ENCODE peak calls at places on chromosomes 5 and 9, in four cellular contexts. Q is epithelial cell of esophagus, V is WTC11, G is GM13976. W is an unnamed sample.

GRCh38 chr9:76004526-76004925 is 114.1 kb downstream of the PCSK5 start:
- DNase-seq in Q (no peak), V (no peak), G (peak), W (peak)

GRCh38 chr9:3243676-3244075 is 282.1 kb downstream of the RFX3 start:
- DNase-seq in Q (no peak), V (no peak), G (no peak), W (no peak)

GRCh38 chr9:33125441-33125840 is 41.7 kb downstream of the B4GALT1 start:
- DNase-seq in Q (no peak), V (no peak), G (no peak), W (no peak)

GRCh38 chr5:150161242-150162141 is 5.1 kb upstream of the CDX1 start:
- DNase-seq in Q (peak), V (peak), G (peak), W (peak)

GRCh38 chr5:172370237-172370640 is 84.1 kb downstream of the SH3PXD2B start:
- DNase-seq in Q (no peak), V (no peak), G (no peak), W (no peak)

GRCh38 chr5:111246459-111246858 is 22.3 kb downstream of the CAMK4 start:
- DNase-seq in Q (no peak), V (no peak), G (no peak), W (no peak)

GRCh38 chr9:137447722-137448568 is 6.8 kb upstream of the ENTPD8 start:
- DNase-seq in Q (no peak), V (no peak), G (no peak), W (no peak)

GRCh38 chr5:161546463-161547301 is at the start of gene GABRB2:
- DNase-seq in Q (peak), V (peak), G (peak), W (peak)

GRCh38 chr9:2017459-2018161 is 2.5 kb downstream of the SMARCA2 start:
- DNase-seq in Q (peak), V (peak), G (peak), W (peak)

GRCh38 chr5:59587489-59588337 is 305.8 kb downstream of the PDE4D start:
- DNase-seq in Q (peak), V (peak), G (no peak), W (no peak)

GRCh38 chr5:54895816-54896341 is 89.5 kb downstream of the ESM1 start:
- DNase-seq in Q (peak), V (peak), G (no peak), W (no peak)

GRCh38 chr5:35229076-35230042 is 928 bp downstream of the PRLR start:
- DNase-seq in Q (peak), V (peak), G (peak), W (peak)

GRCh38 chr5:103582364-103582763 is 19.8 kb upstream of the NUDT12 start:
- DNase-seq in Q (peak), V (peak), G (peak), W (no peak)

GRCh38 chr5:67182406-67182805 is 14.2 kb downstream of the CD180 start:
- DNase-seq in Q (peak), V (peak), G (no peak), W (no peak)

GRCh38 chr5:39518516-39518915 is 93.7 kb upstream of the DAB2 start:
- DNase-seq in Q (no peak), V (no peak), G (no peak), W (no peak)

GRCh38 chr5:114789773-114790402 is 379.8 kb downstream of the TRIM36 start:
- DNase-seq in Q (peak), V (no peak), G (peak), W (peak)
- TF ChIP-seq CTCF in Q (peak), V (peak), G (peak), W (peak)

GRCh38 chr5:167821669-167822068 is 469.8 kb upstream of the WWC1 start:
- DNase-seq in Q (no peak), V (no peak), G (no peak), W (no peak)
- TF ChIP-seq CTCF in Q (no peak), V (no peak), G (no peak), W (no peak)

GRCh38 chr9:489198-490197 is 274.8 kb downstream of the DOCK8 start:
- DNase-seq in Q (no peak), V (no peak), G (no peak), W (no peak)
- TF ChIP-seq CTCF in Q (no peak), V (no peak), G (no peak), W (no peak)

GRCh38 chr9:16526380-16526779 is 344.1 kb downstream of the BNC2 start:
- DNase-seq in Q (peak), V (no peak), G (no peak), W (no peak)

GRCh38 chr9:16535555-16535954 is 334.9 kb downstream of the BNC2 start:
- DNase-seq in Q (peak), V (no peak), G (no peak), W (no peak)

GRCh38 chr9:16532681-16533450 is 337.6 kb downstream of the BNC2 start:
- DNase-seq in Q (peak), V (no peak), G (no peak), W (no peak)

GRCh38 chr9:16532272-16532671 is 338.2 kb downstream of the BNC2 start:
- DNase-seq in Q (no peak), V (no peak), G (no peak), W (no peak)

DNA sequence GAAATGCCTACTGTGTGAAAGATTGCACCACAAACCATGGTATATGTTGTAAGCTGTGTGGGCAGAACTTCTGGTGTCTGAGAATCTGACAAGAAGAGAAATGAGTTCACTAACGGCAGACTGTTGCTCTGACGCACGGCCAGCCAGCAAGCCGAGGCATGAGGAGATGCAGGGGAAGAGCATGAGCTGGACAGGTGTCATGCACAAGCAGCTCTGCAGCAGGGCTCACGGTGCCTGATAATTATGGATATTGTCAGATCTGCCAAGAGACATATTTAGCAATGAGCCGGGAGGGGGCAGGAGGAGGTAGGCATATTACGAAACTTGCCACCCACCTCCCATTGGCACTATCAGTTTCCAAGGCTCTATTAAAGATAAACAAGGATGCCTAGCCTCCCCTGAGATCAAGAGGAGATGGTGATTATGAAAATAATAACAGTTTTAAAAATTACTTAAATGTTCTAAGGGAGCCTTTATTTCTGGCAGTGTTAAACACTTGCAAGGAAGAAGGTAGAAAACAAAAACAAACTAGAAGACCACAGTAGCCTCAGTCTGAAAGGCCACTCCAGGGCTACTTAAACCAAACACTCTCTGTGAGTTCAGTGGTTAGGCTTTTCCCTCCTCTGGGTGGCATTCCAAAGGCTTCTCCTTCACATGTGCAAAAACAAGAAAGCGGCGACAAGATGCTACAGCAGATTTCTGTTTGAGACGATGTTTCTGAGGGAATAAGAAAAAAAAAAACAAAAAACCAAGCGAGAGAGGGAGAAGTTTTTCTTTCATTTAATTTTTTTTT is 339.6 kb downstream of the BNC2 start:
- DNase-seq in Q (peak), V (no peak), G (no peak), W (no peak)
- TF ChIP-seq CTCF in Q (no peak), V (no peak), G (no peak), W (no peak)

DNA sequence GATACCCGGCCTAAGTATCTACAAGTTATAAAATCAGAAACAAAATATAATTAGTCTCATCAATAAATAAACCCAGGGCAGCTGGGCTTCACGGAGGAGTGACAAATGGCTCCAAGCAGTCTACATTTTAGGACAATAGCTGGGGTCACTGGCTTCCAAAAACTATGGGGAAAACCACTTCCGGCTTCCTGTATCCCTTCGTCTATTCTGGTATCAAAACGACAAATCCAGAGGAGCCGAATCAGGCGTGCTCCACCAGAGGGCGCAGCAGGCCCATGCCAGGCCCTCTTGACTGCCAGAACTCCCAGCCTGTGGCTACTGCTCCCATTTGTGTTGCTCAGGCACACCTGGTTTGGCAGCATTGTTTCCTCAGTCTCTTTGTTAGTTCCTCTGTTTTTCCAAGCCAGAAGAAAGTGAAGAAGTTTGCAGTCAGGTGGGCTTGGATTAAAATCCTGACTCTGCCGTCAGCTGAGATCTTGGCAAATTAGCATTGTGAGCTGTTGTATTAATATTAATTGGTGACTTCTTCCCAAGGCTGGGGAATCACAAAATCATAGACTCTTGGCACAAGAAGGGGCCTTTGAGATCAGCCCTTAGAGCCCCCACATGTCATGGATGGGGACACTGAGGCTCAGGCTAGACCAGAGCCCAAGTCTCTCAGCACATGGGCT is 11.6 kb upstream of the RAB14 start:
- DNase-seq in Q (peak), V (peak), G (peak), W (peak)
- TF ChIP-seq CTCF in Q (peak), V (peak), G (peak), W (peak)

GRCh38 chr9:98777618-98778017 is 18.7 kb downstream of the ANKS6 start:
- DNase-seq in Q (no peak), V (no peak), G (no peak), W (no peak)

GRCh38 chr9:98773721-98774120 is 22.6 kb downstream of the ANKS6 start:
- DNase-seq in Q (no peak), V (no peak), G (no peak), W (no peak)

GRCh38 chr9:98778251-98778650 is 18.1 kb downstream of the ANKS6 start:
- DNase-seq in Q (no peak), V (no peak), G (no peak), W (no peak)

GRCh38 chr9:98774746-98775145 is 21.6 kb downstream of the ANKS6 start:
- DNase-seq in Q (peak), V (peak), G (peak), W (no peak)

DNA sequence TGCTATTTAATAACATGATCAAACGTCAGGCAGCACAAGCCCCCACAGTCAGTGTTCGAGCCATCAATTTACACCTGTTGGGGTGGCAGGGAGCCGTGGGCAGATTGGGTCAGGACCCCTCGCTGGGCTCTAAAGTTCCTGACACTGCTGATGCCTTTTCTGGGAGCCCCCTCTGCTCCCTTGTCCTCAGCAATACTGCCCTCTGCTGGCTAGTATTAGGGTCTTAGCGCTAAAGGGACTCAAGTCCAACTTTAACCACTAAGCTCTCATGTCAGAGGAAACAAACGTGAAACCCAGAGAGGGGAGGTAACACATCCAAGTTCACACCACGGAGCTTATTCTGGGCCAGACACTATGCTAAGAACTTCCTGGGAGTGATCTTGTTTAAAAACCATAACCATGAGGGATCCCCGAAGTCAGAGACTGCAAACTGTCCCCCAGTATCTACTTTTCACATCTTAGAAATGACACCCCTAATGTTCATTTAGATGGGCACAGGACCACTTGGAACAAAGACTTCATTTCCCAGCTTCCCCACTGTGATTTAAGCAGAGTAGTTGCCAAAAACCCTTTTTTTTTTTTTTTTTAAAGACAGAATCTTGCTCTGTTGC is 20.4 kb downstream of the ANKS6 start:
- DNase-seq in Q (peak), V (peak), G (peak), W (peak)
- TF ChIP-seq CTCF in Q (peak), V (peak), G (peak), W (peak)

DNA sequence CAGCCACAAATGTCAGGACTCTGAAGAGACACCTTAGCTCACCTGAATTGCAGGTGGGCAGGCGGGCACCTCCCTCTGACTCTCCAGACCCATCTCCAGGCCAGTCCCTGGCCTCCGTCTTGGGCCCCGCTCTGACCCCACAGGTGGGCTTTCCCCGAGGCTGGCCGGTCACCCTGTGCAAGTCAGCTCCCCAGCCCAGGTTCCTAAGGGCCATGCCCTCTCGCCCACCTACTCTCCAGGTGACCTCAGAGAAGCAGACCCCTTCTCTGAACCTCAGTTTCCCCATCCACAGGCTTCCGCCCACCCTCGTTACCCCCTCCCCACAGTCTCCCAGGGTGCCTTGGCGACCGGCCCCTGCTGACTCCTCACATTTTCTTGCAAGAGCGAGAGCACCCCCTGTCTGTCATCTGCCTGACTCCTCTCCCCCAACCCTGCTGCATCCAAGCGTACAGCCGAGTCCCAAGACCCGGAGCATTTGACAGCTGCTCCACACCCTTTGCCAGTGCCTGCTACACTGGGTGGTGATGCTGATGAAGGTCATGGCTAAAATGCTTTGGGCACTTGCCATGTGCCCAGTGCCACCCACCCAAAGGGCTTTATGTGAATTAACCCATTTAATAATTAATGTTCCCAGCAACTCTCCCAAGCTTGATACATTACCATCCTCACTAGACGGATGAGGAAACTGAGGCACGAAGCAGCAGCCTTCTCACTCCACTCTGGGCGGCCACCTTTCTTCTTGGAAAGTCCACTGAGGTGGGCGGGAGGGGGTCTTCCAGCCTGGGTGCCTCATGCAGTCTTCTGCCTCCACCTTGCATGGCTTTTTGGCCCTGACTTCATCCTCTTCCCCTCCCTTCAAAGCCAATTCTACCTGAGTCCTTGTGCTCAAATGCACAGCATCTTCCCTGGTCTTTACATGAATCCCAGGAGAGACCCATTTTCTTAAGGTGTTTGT is 51.1 kb upstream of the ORM1 start:
- DNase-seq in Q (peak), V (peak), G (peak), W (peak)
- TF ChIP-seq CTCF in Q (peak), V (no peak), G (peak), W (no peak)